ENCODE peak calls at places on chromosomes 13 and 19, in nine cellular contexts. T is endothelial cell, P is brain microvascular endothelial cell, O is tibial artery, E is psoas muscle, F is Caco-2, L is mucosa of descending colon, S is astrocyte, K is endodermal cell. X is an unnamed sample.
A peak's percentile ranks its signal among the peaks of the same experiment; 100 is the strongest.

GRCh38 chr19:49635530-49636229 is 4.3 kb downstream of the RRAS start:
- DNase-seq in E (no peak), O (no peak), P (no peak), K (peak; percentile 65), L (no peak), F (no peak), T (no peak), S (no peak), X (no peak)

GRCh38 chr19:54470991-54471782 is 1.9 kb downstream of the CDC42EP5 start:
- DNase-seq in O (no peak), P (no peak), F (peak; percentile 52), T (no peak), S (no peak), L (peak; percentile 75), K (peak; percentile 72), E (peak; percentile 24), X (peak; percentile 52)

GRCh38 chr19:8505680-8506401 is 3.4 kb upstream of the PRAM1 start:
- DNase-seq in T (peak; percentile 94), O (peak; percentile 72), L (peak; percentile 79), E (peak; percentile 82), F (peak; percentile 89), K (peak; percentile 94), S (peak; percentile 26), P (peak; percentile 48), X (peak; percentile 86)

GRCh38 chr13:114107686-114108081 is 24.7 kb downstream of the RASA3 start:
- DNase-seq in O (peak; percentile 17), L (peak; percentile 55), P (peak; percentile 58), T (no peak), F (no peak), E (peak; percentile 75), S (peak; percentile 81), K (peak; percentile 39), X (no peak)

GRCh38 chr19:33802001-33802400 is 5.3 kb downstream of the KCTD15 start:
- DNase-seq in F (no peak), O (no peak), L (no peak), T (no peak), K (no peak), P (no peak), E (no peak), S (no peak), X (no peak)

GRCh38 chr13:111505175-111505777 is 184.8 kb downstream of the TEX29 start:
- DNase-seq in E (no peak), L (no peak), P (no peak), T (peak; percentile 74), S (no peak), F (peak; percentile 30), K (peak; percentile 89), O (no peak), X (no peak)

GRCh38 chr13:99617474-99618255 is 116.4 kb downstream of the TM9SF2 start:
- DNase-seq in P (peak; percentile 27), E (peak; percentile 23), L (no peak), S (peak; percentile 13), T (peak; percentile 67), K (peak; percentile 85), F (peak; percentile 15), O (peak; percentile 46), X (peak; percentile 10)

GRCh38 chr19:41223431-41224234 is 4.6 kb downstream of the AXL start:
- DNase-seq in T (no peak), S (peak; percentile 93), F (no peak), P (peak; percentile 89), L (no peak), E (peak; percentile 57), O (no peak), K (peak; percentile 93), X (peak; percentile 80)

GRCh38 chr13:32264407-32264806 is 50.8 kb downstream of the ZAR1L start:
- DNase-seq in F (no peak), O (peak; percentile 71), K (no peak), S (peak; percentile 30), L (no peak), T (peak; percentile 15), P (peak; percentile 54), E (peak; percentile 49), X (no peak)

GRCh38 chr13:32272021-32272695 is 43.0 kb downstream of the ZAR1L start:
- DNase-seq in F (no peak), T (no peak), P (no peak), S (no peak), E (no peak), K (no peak), L (no peak), O (no peak), X (no peak)

GRCh38 chr13:32266130-32266529 is 49.0 kb downstream of the ZAR1L start:
- DNase-seq in T (no peak), P (no peak), K (no peak), S (no peak), O (no peak), L (no peak), F (no peak), E (no peak), X (no peak)

GRCh38 chr13:32265726-32266125 is 49.4 kb downstream of the ZAR1L start:
- DNase-seq in O (no peak), S (no peak), F (no peak), T (no peak), P (no peak), E (no peak), K (no peak), L (no peak), X (no peak)

DNA sequence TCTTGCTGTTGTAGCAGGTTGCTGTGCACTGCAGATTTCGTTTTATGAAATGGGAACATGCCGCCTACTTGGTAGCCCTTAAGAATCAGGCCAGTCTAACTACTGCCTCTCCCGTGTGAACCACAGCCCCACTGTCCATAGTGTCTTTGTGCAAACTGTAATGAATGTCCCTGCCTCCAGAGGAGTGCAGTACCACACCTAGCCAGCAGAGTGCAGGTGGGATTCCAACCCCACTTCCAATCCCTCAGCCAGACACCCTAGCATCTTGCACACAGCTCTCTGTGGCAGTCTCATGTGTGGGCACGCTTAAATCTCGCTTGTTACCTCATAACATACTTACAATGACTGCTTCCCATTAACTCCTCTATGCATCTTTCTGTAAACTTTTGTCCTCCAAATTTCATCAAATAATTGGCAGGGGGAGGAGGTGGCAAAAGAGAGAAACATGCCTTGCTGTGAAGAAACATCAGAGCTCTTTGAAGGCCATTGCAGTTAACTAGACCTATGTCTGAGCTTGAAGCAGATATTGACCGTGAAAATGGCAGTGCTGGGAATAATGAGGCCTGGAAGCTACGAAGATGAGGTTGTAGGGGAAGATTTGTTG is 47.2 kb downstream of the ZAR1L start:
- DNase-seq in E (no peak), O (no peak), K (peak; percentile 93), T (no peak), F (peak; percentile 79), L (no peak), P (no peak), S (no peak), X (peak; percentile 68)
- TF ChIP-seq CTCF in E (peak; percentile 41), O (peak; percentile 25), K (peak; percentile 92), T (peak; percentile 67), F (peak; percentile 87), L (peak; percentile 60), P (peak; percentile 80), S (peak; percentile 49), X (peak; percentile 81)

GRCh38 chr13:42836930-42837329 is 55.5 kb downstream of the FAM216B start:
- DNase-seq in P (peak; percentile 68), S (peak; percentile 7), F (peak; percentile 59), T (no peak), L (no peak), E (no peak), K (peak; percentile 65), O (no peak), X (peak; percentile 24)
- TF ChIP-seq CTCF in P (peak; percentile 73), S (no peak), F (peak; percentile 52), T (no peak), L (no peak), E (peak; percentile 9), K (peak; percentile 73), O (no peak), X (no peak)

GRCh38 chr19:5895890-5896289 is 7.7 kb downstream of the NDUFA11 start:
- DNase-seq in P (no peak), T (no peak), E (no peak), L (no peak), K (no peak), F (no peak), O (no peak), S (no peak), X (no peak)

GRCh38 chr19:5899728-5900526 is 3.7 kb downstream of the NDUFA11 start:
- DNase-seq in P (no peak), S (no peak), F (no peak), E (no peak), T (no peak), L (no peak), O (no peak), K (no peak), X (no peak)

GRCh38 chr19:5895409-5895808 is 8.2 kb downstream of the NDUFA11 start:
- DNase-seq in F (no peak), E (no peak), T (no peak), S (no peak), P (no peak), O (no peak), L (no peak), K (no peak), X (no peak)

GRCh38 chr19:5896365-5897076 is 7.1 kb downstream of the NDUFA11 start:
- DNase-seq in S (no peak), L (no peak), O (no peak), T (no peak), K (no peak), E (no peak), F (no peak), P (no peak), X (no peak)

DNA sequence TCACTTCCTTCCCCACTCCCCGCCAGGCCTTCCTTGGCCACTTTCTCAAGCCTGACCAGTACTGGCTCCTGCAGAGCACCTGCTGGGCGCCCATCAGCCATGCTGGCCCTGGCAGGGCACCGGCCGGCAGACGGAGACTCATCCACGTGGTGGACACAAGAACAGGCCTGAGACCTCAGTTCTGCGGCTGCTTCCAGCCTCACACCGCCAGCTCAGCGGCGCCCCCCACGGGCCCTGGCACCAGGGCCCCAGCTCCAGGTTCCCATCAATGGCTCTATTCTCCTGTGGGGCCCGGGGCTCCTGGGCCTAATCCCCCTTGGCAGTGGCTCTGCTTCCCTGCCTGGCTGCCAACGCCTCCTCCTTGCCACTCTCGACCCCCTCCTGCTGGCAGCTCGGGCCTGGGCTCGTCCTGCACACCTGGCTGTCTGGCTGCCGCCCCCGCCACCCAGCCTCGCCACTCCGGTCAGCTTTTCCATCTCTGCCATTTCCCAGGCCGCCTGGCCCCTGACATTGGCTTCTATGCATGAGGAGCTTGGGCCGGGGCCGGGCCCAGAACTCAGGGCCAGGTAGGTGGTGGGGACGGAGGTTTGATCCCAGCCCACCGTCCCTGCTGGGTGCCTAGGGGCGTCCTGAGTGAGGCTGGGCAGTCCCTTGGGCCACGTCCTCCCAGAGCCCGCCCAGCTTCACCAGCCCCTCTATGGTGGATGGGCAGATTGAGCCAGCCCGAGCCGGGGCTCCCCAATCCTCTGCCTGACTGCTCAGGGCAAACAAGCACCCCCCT is 6.2 kb downstream of the NDUFA11 start:
- DNase-seq in F (no peak), O (no peak), P (no peak), S (no peak), K (peak; percentile 76), T (no peak), L (no peak), E (no peak), X (no peak)
- TF ChIP-seq CTCF in F (no peak), O (no peak), P (peak; percentile 14), S (no peak), K (peak; percentile 62), T (peak; percentile 27), L (no peak), E (no peak), X (no peak)

DNA sequence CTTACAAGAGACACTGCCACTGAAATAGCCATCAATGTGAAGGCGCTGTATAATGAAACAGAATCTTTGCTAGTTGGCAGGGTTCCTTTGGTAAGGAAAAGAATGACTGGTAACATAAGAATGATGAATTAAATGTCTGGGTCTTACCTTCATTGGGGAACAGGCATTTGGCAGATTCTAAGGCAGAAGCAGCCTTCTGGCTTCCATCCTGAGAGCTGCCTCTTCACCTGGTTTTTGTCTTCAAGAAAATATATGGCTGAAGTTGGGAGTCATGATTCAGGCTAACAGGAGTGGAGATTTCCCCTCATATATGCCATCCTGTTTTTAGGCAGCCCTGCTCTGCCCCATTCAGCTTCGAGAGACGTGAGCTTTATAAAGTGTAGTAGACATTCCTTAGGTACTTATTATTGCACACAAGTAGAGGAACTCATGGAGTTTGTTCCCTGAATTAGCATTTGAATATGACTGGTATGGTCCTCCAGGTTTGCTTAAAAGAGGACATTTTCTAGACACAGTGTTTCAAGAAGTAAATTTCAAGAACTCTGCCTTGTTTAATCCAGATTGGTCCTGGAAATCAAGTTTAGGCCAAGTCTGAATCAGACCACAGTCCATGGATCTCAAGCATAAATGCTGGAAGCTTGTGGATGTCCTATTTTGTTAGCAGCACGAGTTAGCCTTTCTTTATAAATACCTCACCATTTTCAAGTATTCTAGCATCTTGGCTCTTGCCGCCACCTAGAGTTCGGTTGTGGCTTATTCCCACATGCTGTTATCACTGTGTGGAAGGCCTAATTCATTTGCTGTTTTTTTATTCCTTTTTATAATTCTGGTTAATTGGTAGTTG is 56.2 kb upstream of the AKAP11 start:
- DNase-seq in K (peak; percentile 78), O (no peak), T (peak; percentile 39), P (peak; percentile 38), F (peak; percentile 55), L (no peak), S (peak; percentile 23), E (no peak), X (peak; percentile 23)
- TF ChIP-seq CTCF in K (peak; percentile 81), O (no peak), T (peak; percentile 33), P (peak; percentile 74), F (peak; percentile 65), L (no peak), S (peak; percentile 53), E (no peak), X (no peak)

X was measured in Calu3.